ENCODE peak calls at places on chromosomes 1 and 21, in ten cellular contexts. J is AG04449; F is CD8-positive, alpha-beta T cell; E is AG04450; U is HEK293T; V is GF-D8; Y is stimulated activated CD4-positive, alpha-beta T cell treated with anti-CD3 and anti-CD28 coated beads, Interleukin-1b, Interleukin-23, amount 100 ng/mL, for 48 hours; N is Caki2; T is hippocampal formation; S is breast epithelium. H is an unnamed sample.

GRCh38 chr1:188763541-188763940 is 1714.1 kb downstream of the BRINP3 start:
- DNase-seq in J (no peak), F (no peak), E (no peak), U (no peak), V (no peak), Y (no peak), N (no peak), T (no peak), S (no peak), H (no peak)

GRCh38 chr21:45416619-45417018 is 11.7 kb downstream of the COL18A1 start:
- DNase-seq in J (no peak), F (no peak), E (no peak), U (no peak), V (no peak), Y (no peak), N (no peak), T (no peak), S (no peak), H (no peak)

GRCh38 chr1:161379071-161379470 is 11.4 kb upstream of the CFAP126 start:
- DNase-seq in J (no peak), F (no peak), E (no peak), U (no peak), V (no peak), Y (no peak), N (no peak), T (no peak), S (no peak), H (no peak)

GRCh38 chr1:198947456-198947855 is 308.6 kb downstream of the PTPRC start:
- DNase-seq in J (no peak), F (no peak), E (no peak), U (no peak), V (no peak), Y (no peak), N (no peak), T (no peak), S (no peak), H (no peak)

GRCh38 chr1:247857069-247857985 is at the start of gene TRIM58:
- DNase-seq in J (no peak), F (no peak), E (no peak), U (peak), V (no peak), Y (peak), N (no peak), T (no peak), S (no peak), H (peak)

GRCh38 chr1:32521165-32521564 is 18.1 kb upstream of the ZBTB8A start:
- DNase-seq in J (no peak), F (no peak), E (no peak), U (peak), V (no peak), Y (no peak), N (no peak), T (no peak), S (no peak), H (no peak)

GRCh38 chr1:183807549-183808168 is 2.7 kb downstream of the RGL1 start:
- DNase-seq in J (no peak), F (no peak), E (no peak), U (no peak), V (no peak), Y (no peak), N (no peak), T (no peak), S (no peak), H (no peak)

GRCh38 chr1:18588093-18588492 is 42.6 kb upstream of the PAX7 start:
- DNase-seq in J (no peak), F (no peak), E (no peak), U (no peak), V (no peak), Y (no peak), N (no peak), T (no peak), S (no peak), H (no peak)

GRCh38 chr21:36210779-36211659 is 54.4 kb downstream of the DOP1B start:
- DNase-seq in J (no peak), F (no peak), E (no peak), U (no peak), V (no peak), Y (no peak), N (no peak), T (no peak), S (no peak), H (no peak)

GRCh38 chr1:159889821-159890252 is 10.1 kb downstream of the CFAP45 start:
- DNase-seq in J (peak), F (no peak), E (peak), U (no peak), V (peak), Y (no peak), N (peak), T (no peak), S (no peak), H (no peak)

GRCh38 chr1:56434659-56435202 is 144.6 kb downstream of the PLPP3 start:
- DNase-seq in J (no peak), F (no peak), E (no peak), U (peak), V (no peak), Y (no peak), N (no peak), T (no peak), S (no peak), H (no peak)

GRCh38 chr1:226987179-226987536 is 47.1 kb downstream of the COQ8A start:
- DNase-seq in J (no peak), F (no peak), E (no peak), U (no peak), V (no peak), Y (no peak), N (no peak), T (no peak), S (no peak), H (no peak)

GRCh38 chr21:39834543-39834942 is 32.7 kb upstream of the PCP4 start:
- DNase-seq in J (no peak), F (no peak), E (no peak), U (no peak), V (no peak), Y (no peak), N (no peak), T (no peak), S (no peak), H (no peak)

GRCh38 chr1:172342584-172343245 is 77.8 kb upstream of the C1orf105 start:
- DNase-seq in J (no peak), F (no peak), E (no peak), U (no peak), V (no peak), Y (no peak), N (no peak), T (no peak), S (no peak), H (no peak)

GRCh38 chr1:85318217-85318616 is 41.8 kb upstream of the BCL10 start:
- DNase-seq in J (no peak), F (no peak), E (no peak), U (no peak), V (no peak), Y (no peak), N (no peak), T (no peak), S (no peak), H (no peak)

GRCh38 chr1:51442198-51442597 is 76.9 kb downstream of the EPS15 start:
- DNase-seq in J (no peak), F (no peak), E (no peak), U (no peak), V (no peak), Y (no peak), N (no peak), T (no peak), S (no peak), H (no peak)

GRCh38 chr1:8794605-8795004 is 22.8 kb downstream of the RERE start:
- DNase-seq in J (no peak), F (no peak), E (no peak), U (no peak), V (no peak), Y (no peak), N (no peak), T (no peak), S (no peak), H (no peak)

GRCh38 chr1:59486595-59486994 is 189.7 kb downstream of the FGGY start:
- DNase-seq in J (no peak), F (no peak), E (no peak), U (no peak), V (no peak), Y (no peak), N (no peak), T (no peak), S (no peak), H (no peak)

GRCh38 chr1:77534456-77534855 is 148.0 kb downstream of the ZZZ3 start:
- DNase-seq in J (no peak), F (no peak), E (no peak), U (no peak), V (peak), Y (no peak), N (no peak), T (no peak), S (no peak), H (no peak)

GRCh38 chr1:160284220-160284781 is 632 bp downstream of the PEX19 start:
- DNase-seq in J (no peak), F (no peak), E (peak), U (peak), V (peak), Y (peak), N (peak), T (no peak), S (no peak), H (peak)

GRCh38 chr1:30670195-30671060 is 53.0 kb downstream of the MATN1 start:
- DNase-seq in J (no peak), F (no peak), E (no peak), U (no peak), V (no peak), Y (no peak), N (no peak), T (no peak), S (no peak), H (no peak)

GRCh38 chr1:220275430-220275829 is 3.2 kb upstream of the RAB3GAP2 start:
- DNase-seq in J (no peak), F (no peak), E (no peak), U (no peak), V (no peak), Y (no peak), N (no peak), T (no peak), S (no peak), H (no peak)

GRCh38 chr1:164101802-164102201 is 457.2 kb upstream of the PBX1 start:
- DNase-seq in J (no peak), F (no peak), E (no peak), U (no peak), V (no peak), Y (no peak), N (no peak), T (no peak), S (no peak), H (no peak)

GRCh38 chr21:44800971-44801467 is 601 bp downstream of the UBE2G2 start:
- DNase-seq in J (no peak), F (peak), E (no peak), U (peak), V (no peak), Y (no peak), N (peak), T (no peak), S (no peak), H (no peak)

GRCh38 chr1:156433602-156434001 is 64.6 kb downstream of the RHBG start:
- DNase-seq in J (no peak), F (no peak), E (no peak), U (no peak), V (no peak), Y (no peak), N (no peak), T (no peak), S (no peak), H (no peak)